ENCODE peak calls at places on chromosomes 7 and 10, in seven cellular contexts. One of them, this sample, is unnamed.
A peak's percentile ranks its signal among the peaks of the same experiment; 100 is the strongest.

GRCh38 chr7:132004528-132004927 is 448.1 kb upstream of the PODXL start:
- DNase-seq in activated naive CD8-positive, alpha-beta T cell treated with anti-CD3 and anti-CD28 coated beads, Interleukin-2, amount 10 ng/mL, durations not matched to agents 7 days and 5 days: no peak
- DNase-seq in T-helper 9 cell: no peak
- DNase-seq in H9: peak; percentile 34
- DNase-seq in amniotic stem cell: no peak
- DNase-seq in NCI-H345: no peak
- DNase-seq in Right ventricle myocardium superior: peak; percentile 51
- DNase-seq in this sample: no peak

GRCh38 chr7:111090834-111091233 is at the start of gene LRRN3:
- DNase-seq in activated naive CD8-positive, alpha-beta T cell treated with anti-CD3 and anti-CD28 coated beads, Interleukin-2, amount 10 ng/mL, durations not matched to agents 7 days and 5 days: peak; percentile 71
- DNase-seq in T-helper 9 cell: no peak
- DNase-seq in H9: peak; percentile 24
- DNase-seq in amniotic stem cell: peak; percentile 68
- DNase-seq in NCI-H345: peak; percentile 58
- DNase-seq in Right ventricle myocardium superior: peak; percentile 57
- DNase-seq in this sample: peak; percentile 82

GRCh38 chr7:72435913-72436480 is 23.9 kb upstream of the CALN1 start:
- DNase-seq in activated naive CD8-positive, alpha-beta T cell treated with anti-CD3 and anti-CD28 coated beads, Interleukin-2, amount 10 ng/mL, durations not matched to agents 7 days and 5 days: no peak
- DNase-seq in T-helper 9 cell: no peak
- DNase-seq in H9: no peak
- DNase-seq in amniotic stem cell: no peak
- DNase-seq in NCI-H345: no peak
- DNase-seq in Right ventricle myocardium superior: no peak
- DNase-seq in this sample: no peak

GRCh38 chr7:152459724-152460251 is 24.0 kb upstream of the KMT2C start:
- DNase-seq in activated naive CD8-positive, alpha-beta T cell treated with anti-CD3 and anti-CD28 coated beads, Interleukin-2, amount 10 ng/mL, durations not matched to agents 7 days and 5 days: no peak
- DNase-seq in T-helper 9 cell: no peak
- DNase-seq in H9: no peak
- DNase-seq in amniotic stem cell: peak; percentile 8
- DNase-seq in NCI-H345: peak; percentile 26
- DNase-seq in Right ventricle myocardium superior: peak; percentile 52
- DNase-seq in this sample: no peak

GRCh38 chr10:63819753-63820347 is 298.6 kb downstream of the REEP3 start:
- DNase-seq in activated naive CD8-positive, alpha-beta T cell treated with anti-CD3 and anti-CD28 coated beads, Interleukin-2, amount 10 ng/mL, durations not matched to agents 7 days and 5 days: no peak
- DNase-seq in T-helper 9 cell: no peak
- DNase-seq in H9: peak; percentile 55
- DNase-seq in amniotic stem cell: peak; percentile 63
- DNase-seq in NCI-H345: peak; percentile 1
- DNase-seq in Right ventricle myocardium superior: peak; percentile 81
- DNase-seq in this sample: peak; percentile 28

GRCh38 chr10:96588601-96589419 is 2.0 kb upstream of the TM9SF3 start:
- DNase-seq in activated naive CD8-positive, alpha-beta T cell treated with anti-CD3 and anti-CD28 coated beads, Interleukin-2, amount 10 ng/mL, durations not matched to agents 7 days and 5 days: no peak
- DNase-seq in T-helper 9 cell: no peak
- DNase-seq in H9: no peak
- DNase-seq in amniotic stem cell: no peak
- DNase-seq in NCI-H345: no peak
- DNase-seq in Right ventricle myocardium superior: no peak
- DNase-seq in this sample: no peak

GRCh38 chr10:116296358-116296757 is 23.4 kb upstream of the GFRA1 start:
- DNase-seq in activated naive CD8-positive, alpha-beta T cell treated with anti-CD3 and anti-CD28 coated beads, Interleukin-2, amount 10 ng/mL, durations not matched to agents 7 days and 5 days: no peak
- DNase-seq in T-helper 9 cell: no peak
- DNase-seq in H9: no peak
- DNase-seq in amniotic stem cell: no peak
- DNase-seq in NCI-H345: no peak
- DNase-seq in Right ventricle myocardium superior: no peak
- DNase-seq in this sample: no peak

GRCh38 chr7:98295467-98296220 is 14.2 kb downstream of the BRI3 start:
- DNase-seq in activated naive CD8-positive, alpha-beta T cell treated with anti-CD3 and anti-CD28 coated beads, Interleukin-2, amount 10 ng/mL, durations not matched to agents 7 days and 5 days: no peak
- DNase-seq in T-helper 9 cell: no peak
- DNase-seq in H9: no peak
- DNase-seq in amniotic stem cell: no peak
- DNase-seq in NCI-H345: no peak
- DNase-seq in Right ventricle myocardium superior: no peak
- DNase-seq in this sample: no peak

GRCh38 chr7:115984105-115984504 is 46.5 kb downstream of the TFEC start:
- DNase-seq in activated naive CD8-positive, alpha-beta T cell treated with anti-CD3 and anti-CD28 coated beads, Interleukin-2, amount 10 ng/mL, durations not matched to agents 7 days and 5 days: no peak
- DNase-seq in T-helper 9 cell: no peak
- DNase-seq in H9: no peak
- DNase-seq in amniotic stem cell: no peak
- DNase-seq in NCI-H345: no peak
- DNase-seq in Right ventricle myocardium superior: no peak
- DNase-seq in this sample: no peak

This sample was measured in NCI-H748 treated with DMSO at 0.1 percent for 48 hours.